ENCODE peak calls at places on chromosome 2, in five cellular contexts. L is IMR-90, K is neuronal stem cell, H is trophoblast cell, V is mesenchymal stem cell. N is an unnamed sample.

GRCh38 chr2:8529706-8530277 is 152.1 kb upstream of the ID2 start:
- DNase-seq in L (no peak), K (no peak), H (no peak), V (no peak), N (no peak)

GRCh38 chr2:48677450-48677849 is 59.8 kb downstream of the GTF2A1L start:
- DNase-seq in L (no peak), K (no peak), H (no peak), V (no peak), N (no peak)

GRCh38 chr2:205754924-205755321 is 72.6 kb downstream of the NRP2 start:
- DNase-seq in L (peak), K (peak), H (peak), V (peak), N (no peak)

GRCh38 chr2:95057535-95058453 is 32.3 kb downstream of the MAL start:
- DNase-seq in L (no peak), K (peak), H (no peak), V (no peak), N (no peak)

GRCh38 chr2:238912228-238912915 is 64.5 kb downstream of the TWIST2 start:
- DNase-seq in L (no peak), K (no peak), H (no peak), V (no peak), N (no peak)

GRCh38 chr2:220198911-220199310 is 571.5 kb downstream of the SLC4A3 start:
- DNase-seq in L (peak), K (no peak), H (peak), V (no peak), N (no peak)

GRCh38 chr2:121014876-121015275 is 270.1 kb downstream of the TFCP2L1 start:
- DNase-seq in L (no peak), K (no peak), H (no peak), V (no peak), N (no peak)

GRCh38 chr2:38260469-38260868 is 116.6 kb downstream of the ATL2 start:
- DNase-seq in L (no peak), K (no peak), H (no peak), V (no peak), N (no peak)

GRCh38 chr2:216856666-216857065 is 3.2 kb downstream of the TNP1 start:
- DNase-seq in L (no peak), K (no peak), H (no peak), V (no peak), N (no peak)

GRCh38 chr2:854460-854859 is 96.2 kb upstream of the SNTG2 start:
- DNase-seq in L (no peak), K (peak), H (no peak), V (no peak), N (peak)

GRCh38 chr2:28633739-28634138 is 117.9 kb upstream of the PPP1CB start:
- DNase-seq in L (peak), K (no peak), H (peak), V (peak), N (no peak)

GRCh38 chr2:23238011-23238657 is 146.8 kb upstream of the KLHL29 start:
- DNase-seq in L (no peak), K (no peak), H (no peak), V (no peak), N (no peak)

GRCh38 chr2:174971868-174972781 is 33.1 kb downstream of the CHN1 start:
- DNase-seq in L (peak), K (no peak), H (peak), V (peak), N (no peak)

GRCh38 chr2:70511986-70512729 is 41.5 kb downstream of the TGFA start:
- DNase-seq in L (no peak), K (no peak), H (no peak), V (no peak), N (no peak)

GRCh38 chr2:152228215-152228614 is 52.7 kb upstream of the STAM2 start:
- DNase-seq in L (peak), K (no peak), H (no peak), V (peak), N (no peak)

GRCh38 chr2:112765251-112765650 is 842 bp upstream of the CKAP2L start:
- DNase-seq in L (no peak), K (no peak), H (no peak), V (no peak), N (no peak)

GRCh38 chr2:27137322-27137935 is 1.8 kb downstream of the PRR30 start:
- DNase-seq in L (no peak), K (no peak), H (no peak), V (no peak), N (no peak)

GRCh38 chr2:144938308-144938709 is 418.4 kb upstream of the ZEB2 start:
- DNase-seq in L (peak), K (no peak), H (no peak), V (peak), N (no peak)

GRCh38 chr2:12296120-12296519 is 420.6 kb upstream of the TRIB2 start:
- DNase-seq in L (no peak), K (no peak), H (no peak), V (no peak), N (no peak)

GRCh38 chr2:16012029-16012596 is 71.8 kb downstream of the MYCN start:
- DNase-seq in L (no peak), K (no peak), H (no peak), V (no peak), N (no peak)
- H2AK5ac ChIP-seq in L (no peak), K (no peak), H (no peak), V (no peak), N (no peak)

DNA sequence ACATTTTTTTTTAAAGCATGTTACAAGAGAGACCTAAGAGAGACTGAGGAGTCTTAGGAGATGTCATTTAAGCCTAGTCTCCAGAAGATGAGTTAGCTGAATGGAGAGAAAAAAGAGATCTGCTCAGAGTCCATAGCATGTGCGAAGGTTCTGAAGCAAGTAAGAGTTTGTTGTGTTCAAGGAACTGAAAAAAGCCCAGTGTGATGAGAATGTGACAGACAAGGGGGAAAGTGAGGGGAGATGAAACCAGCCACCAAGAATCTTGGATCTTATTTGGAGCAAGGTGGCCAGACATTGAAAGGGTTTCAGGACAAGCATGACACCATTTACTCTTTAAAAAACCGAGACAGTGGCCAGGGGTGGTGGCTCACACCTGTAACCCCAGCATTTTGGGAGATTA is 5.2 kb upstream of the MOB1A start:
- DNase-seq in L (no peak), K (no peak), H (no peak), V (no peak), N (no peak)
- H2AFZ ChIP-seq in L (no peak), K (no peak), H (no peak), V (no peak), N (no peak)

DNA sequence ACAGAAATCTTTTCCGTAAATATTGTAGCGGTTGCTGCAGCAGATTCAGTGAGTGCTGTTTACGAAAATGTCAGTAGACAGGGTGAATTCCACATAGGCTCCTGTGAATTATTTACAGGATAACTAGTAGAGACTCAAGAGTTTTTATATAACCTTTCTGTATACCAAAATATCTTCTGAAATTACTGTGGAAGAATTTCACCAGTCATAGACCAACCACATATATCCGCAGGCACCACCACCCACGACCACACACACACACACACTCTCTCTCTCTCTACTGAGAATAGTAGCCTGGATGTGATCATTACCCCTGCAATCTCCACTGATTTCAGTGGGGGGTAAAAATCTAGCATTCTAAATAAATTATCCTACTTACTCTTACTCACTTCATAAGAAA is 341.8 kb downstream of the RBM43 start:
- DNase-seq in L (peak), K (no peak), H (no peak), V (no peak), N (no peak)
- H2AK5ac ChIP-seq in L (no peak), K (no peak), H (no peak), V (no peak), N (no peak)

GRCh38 chr2:146213674-146214073 is 1631.2 kb upstream of the ACVR2A start:
- DNase-seq in L (no peak), K (no peak), H (no peak), V (no peak), N (no peak)

GRCh38 chr2:146214394-146214929 is 1630.4 kb upstream of the ACVR2A start:
- DNase-seq in L (no peak), K (no peak), H (no peak), V (no peak), N (no peak)

GRCh38 chr2:146212602-146213001 is 1632.2 kb upstream of the ACVR2A start:
- DNase-seq in L (no peak), K (no peak), H (no peak), V (no peak), N (no peak)

GRCh38 chr2:146207417-146207816 is 1637.4 kb upstream of the ACVR2A start:
- DNase-seq in L (no peak), K (no peak), H (no peak), V (no peak), N (no peak)

GRCh38 chr2:146209842-146210275 is 1635.0 kb upstream of the ACVR2A start:
- DNase-seq in L (no peak), K (no peak), H (no peak), V (no peak), N (no peak)
- H2AFZ ChIP-seq in L (no peak), K (no peak), H (no peak), V (no peak), N (no peak)

GRCh38 chr2:25257931-25258771 is 83.6 kb downstream of the DNMT3A start:
- DNase-seq in L (no peak), K (no peak), H (no peak), V (no peak), N (peak)
- H2AK5ac ChIP-seq in L (no peak), K (peak), H (no peak), V (no peak), N (no peak)

DNA sequence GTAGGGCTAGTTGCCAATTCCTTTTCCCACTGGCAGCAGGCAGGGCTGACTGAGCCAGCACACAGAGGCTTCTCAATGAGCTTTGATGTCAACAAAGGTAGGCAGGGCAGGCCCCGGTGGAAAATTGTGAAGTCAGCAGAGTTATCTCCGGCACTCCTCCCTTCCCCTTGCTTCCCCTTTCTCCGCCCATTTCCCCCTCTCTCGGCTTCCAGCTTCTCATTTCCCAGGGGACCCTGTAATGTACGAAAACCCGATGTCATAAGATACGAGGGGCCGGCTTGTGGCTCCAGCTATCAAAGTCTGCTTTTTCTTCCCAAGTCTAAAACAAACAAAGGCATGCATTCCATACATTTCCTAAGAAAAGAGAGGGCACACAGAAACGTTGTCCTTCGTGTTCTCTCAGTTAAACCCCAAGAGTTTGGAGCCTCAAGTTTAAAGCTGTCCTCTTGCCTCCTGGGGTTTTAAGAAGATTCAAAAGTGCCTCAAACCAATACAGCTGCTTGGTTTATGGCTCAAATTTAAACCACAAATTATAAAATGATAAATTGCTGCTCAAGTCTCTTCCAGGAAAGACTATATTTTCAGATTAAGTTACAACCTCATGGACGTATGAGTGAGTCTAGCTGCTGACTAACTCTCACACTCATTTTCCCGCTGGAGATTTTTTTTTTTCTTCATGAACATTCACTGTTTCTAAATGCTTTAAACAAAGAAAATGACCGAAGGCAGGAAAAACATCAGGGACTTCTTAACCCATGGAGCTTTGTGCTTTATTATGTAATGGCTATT is 27.3 kb upstream of the EML4 start:
- DNase-seq in L (peak), K (no peak), H (no peak), V (peak), N (peak)
- H2AFZ ChIP-seq in L (peak), K (peak), H (peak), V (no peak), N (peak)

GRCh38 chr2:170468557-170468956 is 246.6 kb upstream of the SP5 start:
- DNase-seq in L (no peak), K (no peak), H (no peak), V (no peak), N (no peak)
- H2AK5ac ChIP-seq in L (no peak), K (no peak), H (no peak), V (peak), N (no peak)

DNA sequence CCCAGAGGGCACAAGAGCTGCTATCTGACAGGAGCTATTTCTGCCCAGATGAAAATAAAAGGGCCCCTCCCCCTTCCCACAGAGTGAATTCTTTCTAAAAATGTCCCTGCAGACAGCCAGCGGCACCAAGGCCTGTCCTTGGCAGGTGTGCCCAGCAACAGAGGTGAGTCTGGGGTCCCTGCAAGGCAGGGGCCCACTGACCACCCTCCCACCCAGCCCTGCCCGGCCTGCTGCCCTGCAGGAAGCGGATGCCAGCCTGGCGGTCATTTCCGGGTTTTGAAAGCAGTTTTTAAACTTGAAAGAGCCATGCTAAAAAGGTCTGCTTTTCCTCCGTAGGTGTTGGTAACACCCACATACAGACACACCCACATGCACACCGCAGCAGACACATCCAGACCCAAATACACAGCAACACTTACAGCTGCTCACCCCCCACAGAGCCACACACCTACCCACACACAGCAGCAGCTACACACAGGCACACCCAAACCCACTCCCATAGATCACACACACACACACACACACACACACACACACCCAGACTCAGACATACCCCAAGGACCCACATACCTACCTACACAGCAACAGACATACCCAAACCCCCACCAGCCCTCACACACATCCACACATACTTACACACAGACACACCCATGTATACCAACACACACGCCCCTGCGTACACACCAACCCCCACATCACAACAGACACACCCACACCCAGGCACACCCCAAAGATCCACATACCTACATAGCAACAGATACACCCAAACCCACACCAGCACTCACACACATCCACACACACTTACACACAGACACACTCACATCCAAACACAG is 7.6 kb downstream of the ZFP36L2 start:
- DNase-seq in L (peak), K (no peak), H (no peak), V (peak), N (peak)
- H2AFZ ChIP-seq in L (peak), K (peak), H (peak), V (peak), N (no peak)

N was measured in H9.